ENCODE peak calls at places on chromosome 4, in ten cellular contexts. One of them, this sample, is unnamed.
A peak's percentile ranks its signal among the peaks of the same experiment; 100 is the strongest.

GRCh38 chr4:148053298-148054003 is 321.6 kb downstream of the ARHGAP10 start:
- DNase-seq in stomach: no peak
- DNase-seq in tibial nerve: no peak
- DNase-seq in psoas muscle: no peak
- DNase-seq in heart left ventricle: no peak
- DNase-seq in HL-60: no peak
- DNase-seq in CD4-positive, alpha-beta T cell: no peak
- DNase-seq in MM.1S: no peak
- DNase-seq in Peyer's patch: no peak
- DNase-seq in astrocyte: no peak
- DNase-seq in this sample: no peak

GRCh38 chr4:3220586-3221494 is 28.1 kb upstream of the MSANTD1 start:
- DNase-seq in Peyer's patch: no peak
- DNase-seq in tibial nerve: no peak
- DNase-seq in stomach: no peak
- DNase-seq in astrocyte: no peak
- DNase-seq in heart left ventricle: no peak
- DNase-seq in psoas muscle: peak; percentile 62
- DNase-seq in CD4-positive, alpha-beta T cell: no peak
- DNase-seq in MM.1S: no peak
- DNase-seq in HL-60: no peak
- DNase-seq in this sample: no peak

GRCh38 chr4:73798842-73799241 is 37.6 kb upstream of the CXCL6 start:
- DNase-seq in CD4-positive, alpha-beta T cell: no peak
- DNase-seq in MM.1S: no peak
- DNase-seq in Peyer's patch: no peak
- DNase-seq in heart left ventricle: no peak
- DNase-seq in astrocyte: no peak
- DNase-seq in psoas muscle: no peak
- DNase-seq in tibial nerve: no peak
- DNase-seq in HL-60: no peak
- DNase-seq in stomach: no peak
- DNase-seq in this sample: no peak

GRCh38 chr4:68375667-68376559 is 26.0 kb upstream of the YTHDC1 start:
- DNase-seq in psoas muscle: no peak
- DNase-seq in stomach: no peak
- DNase-seq in CD4-positive, alpha-beta T cell: peak; percentile 19
- DNase-seq in MM.1S: peak; percentile 89
- DNase-seq in tibial nerve: no peak
- DNase-seq in astrocyte: peak; percentile 41
- DNase-seq in Peyer's patch: peak; percentile 68
- DNase-seq in HL-60: peak; percentile 13
- DNase-seq in heart left ventricle: peak; percentile 11
- DNase-seq in this sample: peak; percentile 81

GRCh38 chr4:173958445-173958844 is 325.0 kb downstream of the FBXO8 start:
- DNase-seq in stomach: no peak
- DNase-seq in heart left ventricle: no peak
- DNase-seq in CD4-positive, alpha-beta T cell: no peak
- DNase-seq in HL-60: peak; percentile 10
- DNase-seq in Peyer's patch: no peak
- DNase-seq in astrocyte: peak; percentile 45
- DNase-seq in MM.1S: peak; percentile 59
- DNase-seq in tibial nerve: no peak
- DNase-seq in psoas muscle: no peak
- DNase-seq in this sample: no peak

GRCh38 chr4:121950680-121951569 is 935 bp downstream of the TRPC3 start:
- DNase-seq in MM.1S: peak; percentile 23
- DNase-seq in CD4-positive, alpha-beta T cell: peak; percentile 5
- DNase-seq in Peyer's patch: peak; percentile 55
- DNase-seq in tibial nerve: no peak
- DNase-seq in HL-60: no peak
- DNase-seq in heart left ventricle: no peak
- DNase-seq in stomach: peak; percentile 27
- DNase-seq in psoas muscle: peak; percentile 52
- DNase-seq in astrocyte: no peak
- DNase-seq in this sample: peak; percentile 80

GRCh38 chr4:186283311-186283710 is 17.3 kb downstream of the F11 start:
- DNase-seq in HL-60: no peak
- DNase-seq in tibial nerve: no peak
- DNase-seq in heart left ventricle: no peak
- DNase-seq in Peyer's patch: no peak
- DNase-seq in astrocyte: no peak
- DNase-seq in CD4-positive, alpha-beta T cell: no peak
- DNase-seq in MM.1S: no peak
- DNase-seq in stomach: no peak
- DNase-seq in psoas muscle: no peak
- DNase-seq in this sample: peak; percentile 46

GRCh38 chr4:107349266-107349665 is 313.2 kb upstream of the DKK2 start:
- DNase-seq in heart left ventricle: no peak
- DNase-seq in astrocyte: peak; percentile 74
- DNase-seq in HL-60: no peak
- DNase-seq in MM.1S: no peak
- DNase-seq in CD4-positive, alpha-beta T cell: no peak
- DNase-seq in Peyer's patch: no peak
- DNase-seq in tibial nerve: no peak
- DNase-seq in stomach: no peak
- DNase-seq in psoas muscle: no peak
- DNase-seq in this sample: no peak

GRCh38 chr4:177047851-177048174 is 255.1 kb upstream of the VEGFC start:
- DNase-seq in psoas muscle: no peak
- DNase-seq in heart left ventricle: no peak
- DNase-seq in MM.1S: no peak
- DNase-seq in tibial nerve: no peak
- DNase-seq in stomach: no peak
- DNase-seq in HL-60: no peak
- DNase-seq in Peyer's patch: no peak
- DNase-seq in astrocyte: peak; percentile 60
- DNase-seq in CD4-positive, alpha-beta T cell: no peak
- DNase-seq in this sample: no peak

GRCh38 chr4:73299548-73300280 is 41.1 kb upstream of the ANKRD17 start:
- DNase-seq in heart left ventricle: no peak
- DNase-seq in astrocyte: no peak
- DNase-seq in Peyer's patch: no peak
- DNase-seq in stomach: no peak
- DNase-seq in MM.1S: no peak
- DNase-seq in tibial nerve: no peak
- DNase-seq in HL-60: no peak
- DNase-seq in psoas muscle: no peak
- DNase-seq in CD4-positive, alpha-beta T cell: no peak
- DNase-seq in this sample: no peak

GRCh38 chr4:42638993-42639392 is 17.9 kb downstream of the ATP8A1 start:
- DNase-seq in psoas muscle: no peak
- DNase-seq in Peyer's patch: no peak
- DNase-seq in CD4-positive, alpha-beta T cell: no peak
- DNase-seq in stomach: no peak
- DNase-seq in tibial nerve: no peak
- DNase-seq in HL-60: no peak
- DNase-seq in astrocyte: no peak
- DNase-seq in MM.1S: peak; percentile 82
- DNase-seq in heart left ventricle: no peak
- DNase-seq in this sample: no peak

GRCh38 chr4:55186123-55186522 is 60.7 kb upstream of the KDR start:
- DNase-seq in Peyer's patch: no peak
- DNase-seq in tibial nerve: no peak
- DNase-seq in MM.1S: no peak
- DNase-seq in astrocyte: no peak
- DNase-seq in CD4-positive, alpha-beta T cell: no peak
- DNase-seq in psoas muscle: no peak
- DNase-seq in HL-60: no peak
- DNase-seq in heart left ventricle: no peak
- DNase-seq in stomach: no peak
- DNase-seq in this sample: no peak

GRCh38 chr4:39032218-39033085 is at the start of gene TMEM156:
- DNase-seq in HL-60: peak; percentile 81
- DNase-seq in CD4-positive, alpha-beta T cell: no peak
- DNase-seq in psoas muscle: no peak
- DNase-seq in stomach: no peak
- DNase-seq in Peyer's patch: no peak
- DNase-seq in astrocyte: no peak
- DNase-seq in MM.1S: peak; percentile 69
- DNase-seq in tibial nerve: no peak
- DNase-seq in heart left ventricle: no peak
- DNase-seq in this sample: no peak

GRCh38 chr4:122480023-122480422 is 23.5 kb upstream of the IL2 start:
- DNase-seq in HL-60: no peak
- DNase-seq in stomach: no peak
- DNase-seq in heart left ventricle: peak; percentile 10
- DNase-seq in CD4-positive, alpha-beta T cell: no peak
- DNase-seq in Peyer's patch: no peak
- DNase-seq in astrocyte: peak; percentile 81
- DNase-seq in MM.1S: no peak
- DNase-seq in tibial nerve: no peak
- DNase-seq in psoas muscle: no peak
- DNase-seq in this sample: no peak

GRCh38 chr4:38519671-38520070 is 144.3 kb upstream of the KLF3 start:
- DNase-seq in psoas muscle: no peak
- DNase-seq in heart left ventricle: no peak
- DNase-seq in astrocyte: no peak
- DNase-seq in stomach: no peak
- DNase-seq in Peyer's patch: no peak
- DNase-seq in tibial nerve: no peak
- DNase-seq in MM.1S: no peak
- DNase-seq in HL-60: no peak
- DNase-seq in CD4-positive, alpha-beta T cell: no peak
- DNase-seq in this sample: no peak

GRCh38 chr4:79042079-79042674 is 102.9 kb upstream of the PAQR3 start:
- DNase-seq in psoas muscle: no peak
- DNase-seq in MM.1S: peak; percentile 39
- DNase-seq in stomach: no peak
- DNase-seq in HL-60: no peak
- DNase-seq in Peyer's patch: no peak
- DNase-seq in tibial nerve: no peak
- DNase-seq in CD4-positive, alpha-beta T cell: no peak
- DNase-seq in heart left ventricle: no peak
- DNase-seq in astrocyte: peak; percentile 16
- DNase-seq in this sample: no peak

DNA sequence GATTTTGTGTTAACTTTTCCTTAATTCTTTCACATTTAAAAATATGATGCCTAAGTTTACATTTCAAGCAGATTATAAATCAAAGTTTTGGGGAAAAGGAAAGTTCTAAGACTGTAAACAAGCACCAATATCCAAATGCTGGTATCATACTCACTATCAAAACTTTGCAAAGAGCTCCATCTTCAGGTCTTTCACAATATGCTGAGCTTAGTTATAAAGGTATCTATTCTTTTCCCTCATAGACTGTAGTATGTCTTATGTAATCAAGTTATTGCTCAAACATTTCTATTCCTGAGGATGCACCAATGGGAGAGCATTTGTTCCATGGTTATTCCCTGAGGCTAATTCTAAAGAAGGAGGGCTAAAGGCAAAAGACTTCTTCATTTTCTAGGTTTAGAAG is 207.9 kb upstream of the FAM241A start:
- DNase-seq in astrocyte: no peak
- DNase-seq in MM.1S: peak; percentile 49
- DNase-seq in stomach: no peak
- DNase-seq in CD4-positive, alpha-beta T cell: no peak
- DNase-seq in psoas muscle: no peak
- DNase-seq in Peyer's patch: no peak
- DNase-seq in tibial nerve: no peak
- DNase-seq in heart left ventricle: no peak
- DNase-seq in HL-60: no peak
- DNase-seq in this sample: no peak
- TF ChIP-seq CTCF in astrocyte: peak; percentile 39
- TF ChIP-seq CTCF in MM.1S: peak; percentile 58
- TF ChIP-seq CTCF in stomach: no peak
- TF ChIP-seq CTCF in CD4-positive, alpha-beta T cell: no peak
- TF ChIP-seq CTCF in psoas muscle: no peak
- TF ChIP-seq CTCF in Peyer's patch: peak; percentile 37
- TF ChIP-seq CTCF in tibial nerve: no peak
- TF ChIP-seq CTCF in heart left ventricle: no peak
- TF ChIP-seq CTCF in HL-60: no peak
- TF ChIP-seq CTCF in this sample: no peak

GRCh38 chr4:145453163-145453520 is 28.5 kb upstream of the SMAD1 start:
- DNase-seq in Peyer's patch: no peak
- DNase-seq in psoas muscle: no peak
- DNase-seq in heart left ventricle: no peak
- DNase-seq in MM.1S: no peak
- DNase-seq in CD4-positive, alpha-beta T cell: no peak
- DNase-seq in astrocyte: no peak
- DNase-seq in HL-60: no peak
- DNase-seq in tibial nerve: no peak
- DNase-seq in stomach: no peak
- DNase-seq in this sample: no peak

GRCh38 chr4:145451895-145452294 is 29.8 kb upstream of the SMAD1 start:
- DNase-seq in HL-60: no peak
- DNase-seq in astrocyte: no peak
- DNase-seq in Peyer's patch: no peak
- DNase-seq in heart left ventricle: no peak
- DNase-seq in CD4-positive, alpha-beta T cell: no peak
- DNase-seq in tibial nerve: no peak
- DNase-seq in stomach: no peak
- DNase-seq in MM.1S: no peak
- DNase-seq in psoas muscle: no peak
- DNase-seq in this sample: no peak

GRCh38 chr4:145452447-145453162 is 29.0 kb upstream of the SMAD1 start:
- DNase-seq in heart left ventricle: no peak
- DNase-seq in CD4-positive, alpha-beta T cell: no peak
- DNase-seq in tibial nerve: no peak
- DNase-seq in astrocyte: no peak
- DNase-seq in MM.1S: no peak
- DNase-seq in Peyer's patch: no peak
- DNase-seq in stomach: no peak
- DNase-seq in HL-60: no peak
- DNase-seq in psoas muscle: no peak
- DNase-seq in this sample: no peak
- H3K27ac ChIP-seq in heart left ventricle: no peak overlapping the region
- H3K27ac ChIP-seq in CD4-positive, alpha-beta T cell: no peak overlapping the region
- H3K27ac ChIP-seq in tibial nerve: no peak overlapping the region
- H3K27ac ChIP-seq in astrocyte: no peak overlapping the region
- H3K27ac ChIP-seq in MM.1S: no peak overlapping the region
- H3K27ac ChIP-seq in Peyer's patch: no peak overlapping the region
- H3K27ac ChIP-seq in stomach: no peak overlapping the region
- H3K27ac ChIP-seq in HL-60: no peak overlapping the region
- H3K27ac ChIP-seq in psoas muscle: no peak overlapping the region
- H3K27ac ChIP-seq in this sample: no peak overlapping the region

DNA sequence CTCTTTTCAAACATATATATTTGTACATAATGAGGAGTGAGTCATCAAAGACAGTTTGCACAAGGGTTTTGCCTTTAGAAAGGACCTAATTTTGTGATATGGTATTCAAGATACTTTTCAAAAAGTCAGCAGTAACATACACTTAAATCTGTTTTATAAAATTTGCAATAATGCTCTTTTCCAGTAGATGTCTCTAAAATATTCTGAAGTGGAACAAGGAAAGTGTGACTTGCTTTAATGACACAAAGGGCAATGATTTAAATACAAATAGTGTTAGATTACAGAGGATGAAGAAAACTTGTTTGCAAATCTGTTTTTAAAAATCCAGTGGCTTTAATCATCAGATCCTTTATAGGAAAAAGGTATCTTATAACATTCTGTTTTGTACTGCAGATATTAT is 20.0 kb downstream of the MMRN1 start:
- DNase-seq in astrocyte: no peak
- DNase-seq in tibial nerve: no peak
- DNase-seq in stomach: no peak
- DNase-seq in HL-60: no peak
- DNase-seq in CD4-positive, alpha-beta T cell: no peak
- DNase-seq in Peyer's patch: no peak
- DNase-seq in psoas muscle: no peak
- DNase-seq in heart left ventricle: no peak
- DNase-seq in MM.1S: no peak
- DNase-seq in this sample: no peak
- TF ChIP-seq CTCF in astrocyte: no peak
- TF ChIP-seq CTCF in tibial nerve: no peak
- TF ChIP-seq CTCF in stomach: no peak
- TF ChIP-seq CTCF in HL-60: no peak
- TF ChIP-seq CTCF in CD4-positive, alpha-beta T cell: no peak
- TF ChIP-seq CTCF in Peyer's patch: no peak
- TF ChIP-seq CTCF in psoas muscle: no peak
- TF ChIP-seq CTCF in heart left ventricle: no peak
- TF ChIP-seq CTCF in MM.1S: peak; percentile 24
- TF ChIP-seq CTCF in this sample: no peak

GRCh38 chr4:83381173-83381572 is 46.5 kb upstream of the HPSE start:
- DNase-seq in HL-60: no peak
- DNase-seq in stomach: peak; percentile 27
- DNase-seq in CD4-positive, alpha-beta T cell: no peak
- DNase-seq in MM.1S: no peak
- DNase-seq in astrocyte: no peak
- DNase-seq in tibial nerve: no peak
- DNase-seq in psoas muscle: no peak
- DNase-seq in heart left ventricle: no peak
- DNase-seq in Peyer's patch: no peak
- DNase-seq in this sample: no peak
- H3K27ac ChIP-seq in HL-60: no peak overlapping the region
- H3K27ac ChIP-seq in stomach: no peak overlapping the region
- H3K27ac ChIP-seq in CD4-positive, alpha-beta T cell: no peak overlapping the region
- H3K27ac ChIP-seq in MM.1S: no peak overlapping the region
- H3K27ac ChIP-seq in astrocyte: no peak overlapping the region
- H3K27ac ChIP-seq in tibial nerve: no peak overlapping the region
- H3K27ac ChIP-seq in psoas muscle: no peak overlapping the region
- H3K27ac ChIP-seq in heart left ventricle: no peak overlapping the region
- H3K27ac ChIP-seq in Peyer's patch: no peak overlapping the region
- H3K27ac ChIP-seq in this sample: no peak overlapping the region

This sample was measured in spleen.